ENCODE peak calls at places on chromosomes 1 and 21, in seven cellular contexts. One of them, this sample, is unnamed.

GRCh38 chr1:220137006-220137794 is 43.3 kb downstream of the IARS2 start:
- DNase-seq in A172: no peak
- DNase-seq in NCI-H748 treated with DMSO at 0.1 percent for 48 hours: no peak
- DNase-seq in activated naive CD4-positive, alpha-beta T cell treated with Interleukin-2 at 50 U/mL for 16 hours: no peak
- DNase-seq in AG08395: no peak
- DNase-seq in fibroblast of pulmonary artery: peak; percentile 47
- DNase-seq in transverse colon: no peak
- DNase-seq in this sample: no peak

GRCh38 chr1:7581754-7582264 is 189.3 kb upstream of the VAMP3 start:
- DNase-seq in NCI-H748 treated with DMSO at 0.1 percent for 48 hours: no peak
- DNase-seq in fibroblast of pulmonary artery: peak; percentile 2
- DNase-seq in transverse colon: no peak
- DNase-seq in A172: no peak
- DNase-seq in AG08395: no peak
- DNase-seq in activated naive CD4-positive, alpha-beta T cell treated with Interleukin-2 at 50 U/mL for 16 hours: no peak
- DNase-seq in this sample: peak; percentile 3

GRCh38 chr1:240672132-240672811 is 60.3 kb upstream of the GREM2 start:
- DNase-seq in activated naive CD4-positive, alpha-beta T cell treated with Interleukin-2 at 50 U/mL for 16 hours: no peak
- DNase-seq in NCI-H748 treated with DMSO at 0.1 percent for 48 hours: no peak
- DNase-seq in fibroblast of pulmonary artery: no peak
- DNase-seq in transverse colon: no peak
- DNase-seq in AG08395: no peak
- DNase-seq in A172: no peak
- DNase-seq in this sample: no peak

GRCh38 chr1:113850127-113850796 is 21.2 kb downstream of the PTPN22 start:
- DNase-seq in AG08395: no peak
- DNase-seq in activated naive CD4-positive, alpha-beta T cell treated with Interleukin-2 at 50 U/mL for 16 hours: no peak
- DNase-seq in NCI-H748 treated with DMSO at 0.1 percent for 48 hours: no peak
- DNase-seq in transverse colon: no peak
- DNase-seq in A172: no peak
- DNase-seq in fibroblast of pulmonary artery: no peak
- DNase-seq in this sample: no peak

GRCh38 chr21:38989745-38990423 is 184.2 kb downstream of the ETS2 start:
- DNase-seq in fibroblast of pulmonary artery: peak; percentile 89
- DNase-seq in transverse colon: no peak
- DNase-seq in A172: no peak
- DNase-seq in activated naive CD4-positive, alpha-beta T cell treated with Interleukin-2 at 50 U/mL for 16 hours: no peak
- DNase-seq in AG08395: peak; percentile 41
- DNase-seq in NCI-H748 treated with DMSO at 0.1 percent for 48 hours: peak; percentile 78
- DNase-seq in this sample: peak; percentile 41

GRCh38 chr21:35217504-35218060 is 168.5 kb upstream of the RUNX1 start:
- DNase-seq in A172: peak; percentile 98
- DNase-seq in transverse colon: no peak
- DNase-seq in AG08395: peak; percentile 82
- DNase-seq in NCI-H748 treated with DMSO at 0.1 percent for 48 hours: no peak
- DNase-seq in fibroblast of pulmonary artery: peak; percentile 74
- DNase-seq in activated naive CD4-positive, alpha-beta T cell treated with Interleukin-2 at 50 U/mL for 16 hours: peak; percentile 21
- DNase-seq in this sample: no peak

GRCh38 chr21:46202592-46203202 is 18.4 kb upstream of the SPATC1L start:
- DNase-seq in AG08395: no peak
- DNase-seq in transverse colon: no peak
- DNase-seq in NCI-H748 treated with DMSO at 0.1 percent for 48 hours: no peak
- DNase-seq in activated naive CD4-positive, alpha-beta T cell treated with Interleukin-2 at 50 U/mL for 16 hours: no peak
- DNase-seq in fibroblast of pulmonary artery: no peak
- DNase-seq in A172: no peak
- DNase-seq in this sample: no peak

GRCh38 chr1:18413906-18414305 is 66.8 kb upstream of the KLHDC7A start:
- DNase-seq in AG08395: no peak
- DNase-seq in transverse colon: peak; percentile 75
- DNase-seq in NCI-H748 treated with DMSO at 0.1 percent for 48 hours: no peak
- DNase-seq in activated naive CD4-positive, alpha-beta T cell treated with Interleukin-2 at 50 U/mL for 16 hours: no peak
- DNase-seq in fibroblast of pulmonary artery: no peak
- DNase-seq in A172: no peak
- DNase-seq in this sample: no peak

GRCh38 chr1:56513095-56513494 is 66.3 kb downstream of the PLPP3 start:
- DNase-seq in activated naive CD4-positive, alpha-beta T cell treated with Interleukin-2 at 50 U/mL for 16 hours: no peak
- DNase-seq in fibroblast of pulmonary artery: peak; percentile 66
- DNase-seq in AG08395: no peak
- DNase-seq in transverse colon: no peak
- DNase-seq in NCI-H748 treated with DMSO at 0.1 percent for 48 hours: no peak
- DNase-seq in A172: no peak
- DNase-seq in this sample: no peak

GRCh38 chr1:175520186-175520585 is 223.2 kb downstream of the TNR start:
- DNase-seq in AG08395: no peak
- DNase-seq in NCI-H748 treated with DMSO at 0.1 percent for 48 hours: no peak
- DNase-seq in transverse colon: peak; percentile 76
- DNase-seq in fibroblast of pulmonary artery: peak; percentile 59
- DNase-seq in A172: no peak
- DNase-seq in activated naive CD4-positive, alpha-beta T cell treated with Interleukin-2 at 50 U/mL for 16 hours: no peak
- DNase-seq in this sample: no peak

GRCh38 chr1:20731057-20731991 is 1.2 kb downstream of the SH2D5 start:
- DNase-seq in transverse colon: no peak
- DNase-seq in activated naive CD4-positive, alpha-beta T cell treated with Interleukin-2 at 50 U/mL for 16 hours: no peak
- DNase-seq in A172: no peak
- DNase-seq in fibroblast of pulmonary artery: no peak
- DNase-seq in NCI-H748 treated with DMSO at 0.1 percent for 48 hours: no peak
- DNase-seq in AG08395: no peak
- DNase-seq in this sample: no peak

GRCh38 chr21:34835526-34835925 is 166.7 kb downstream of the CLIC6 start:
- DNase-seq in transverse colon: peak; percentile 23
- DNase-seq in A172: no peak
- DNase-seq in fibroblast of pulmonary artery: peak; percentile 75
- DNase-seq in NCI-H748 treated with DMSO at 0.1 percent for 48 hours: no peak
- DNase-seq in activated naive CD4-positive, alpha-beta T cell treated with Interleukin-2 at 50 U/mL for 16 hours: no peak
- DNase-seq in AG08395: peak; percentile 21
- DNase-seq in this sample: no peak

GRCh38 chr1:201153474-201154388 is 543 bp downstream of the TMEM9 start:
- DNase-seq in fibroblast of pulmonary artery: no peak
- DNase-seq in activated naive CD4-positive, alpha-beta T cell treated with Interleukin-2 at 50 U/mL for 16 hours: no peak
- DNase-seq in transverse colon: no peak
- DNase-seq in AG08395: no peak
- DNase-seq in A172: peak; percentile 51
- DNase-seq in NCI-H748 treated with DMSO at 0.1 percent for 48 hours: no peak
- DNase-seq in this sample: no peak

GRCh38 chr1:6544831-6545230 is 9.5 kb downstream of the NOL9 start:
- DNase-seq in activated naive CD4-positive, alpha-beta T cell treated with Interleukin-2 at 50 U/mL for 16 hours: no peak
- DNase-seq in transverse colon: no peak
- DNase-seq in NCI-H748 treated with DMSO at 0.1 percent for 48 hours: no peak
- DNase-seq in A172: peak; percentile 32
- DNase-seq in AG08395: peak; percentile 35
- DNase-seq in fibroblast of pulmonary artery: peak; percentile 51
- DNase-seq in this sample: peak; percentile 36

GRCh38 chr1:109061183-109061582 is 14.6 kb downstream of the TAF13 start:
- DNase-seq in activated naive CD4-positive, alpha-beta T cell treated with Interleukin-2 at 50 U/mL for 16 hours: no peak
- DNase-seq in transverse colon: no peak
- DNase-seq in fibroblast of pulmonary artery: no peak
- DNase-seq in NCI-H748 treated with DMSO at 0.1 percent for 48 hours: no peak
- DNase-seq in A172: no peak
- DNase-seq in AG08395: no peak
- DNase-seq in this sample: no peak

GRCh38 chr1:38915352-38915948 is 26.2 kb downstream of the RHBDL2 start:
- DNase-seq in AG08395: no peak
- DNase-seq in NCI-H748 treated with DMSO at 0.1 percent for 48 hours: no peak
- DNase-seq in A172: no peak
- DNase-seq in fibroblast of pulmonary artery: no peak
- DNase-seq in transverse colon: no peak
- DNase-seq in activated naive CD4-positive, alpha-beta T cell treated with Interleukin-2 at 50 U/mL for 16 hours: peak; percentile 9
- DNase-seq in this sample: no peak

GRCh38 chr1:84776639-84777038 is 86.4 kb upstream of the SSX2IP start:
- DNase-seq in activated naive CD4-positive, alpha-beta T cell treated with Interleukin-2 at 50 U/mL for 16 hours: no peak
- DNase-seq in NCI-H748 treated with DMSO at 0.1 percent for 48 hours: no peak
- DNase-seq in fibroblast of pulmonary artery: no peak
- DNase-seq in A172: peak; percentile 32
- DNase-seq in AG08395: no peak
- DNase-seq in transverse colon: no peak
- DNase-seq in this sample: peak; percentile 63

GRCh38 chr1:150121236-150121862 is 28.4 kb upstream of the PLEKHO1 start:
- DNase-seq in transverse colon: no peak
- DNase-seq in AG08395: no peak
- DNase-seq in fibroblast of pulmonary artery: peak; percentile 20
- DNase-seq in activated naive CD4-positive, alpha-beta T cell treated with Interleukin-2 at 50 U/mL for 16 hours: no peak
- DNase-seq in A172: peak; percentile 19
- DNase-seq in NCI-H748 treated with DMSO at 0.1 percent for 48 hours: no peak
- DNase-seq in this sample: no peak

GRCh38 chr1:116390195-116390594 is 17.2 kb downstream of the ATP1A1 start:
- DNase-seq in AG08395: no peak
- DNase-seq in NCI-H748 treated with DMSO at 0.1 percent for 48 hours: no peak
- DNase-seq in fibroblast of pulmonary artery: no peak
- DNase-seq in A172: no peak
- DNase-seq in activated naive CD4-positive, alpha-beta T cell treated with Interleukin-2 at 50 U/mL for 16 hours: peak; percentile 68
- DNase-seq in transverse colon: no peak
- DNase-seq in this sample: no peak